ENCODE peak calls at places on chromosome 4, in five cellular contexts. M is AML-193, E is ascending aorta, P is lower leg skin, F is tibial artery. J is an unnamed sample.

GRCh38 chr4:119310826-119311225 is 11.1 kb downstream of the FABP2 start:
- DNase-seq in M (no peak), E (no peak), P (no peak), F (no peak), J (no peak)

GRCh38 chr4:119581480-119581879 is 47.1 kb downstream of the PDE5A start:
- DNase-seq in M (no peak), E (no peak), P (no peak), F (no peak), J (no peak)

GRCh38 chr4:73770917-73771316 is 30.5 kb downstream of the CXCL8 start:
- DNase-seq in M (no peak), E (no peak), P (no peak), F (no peak), J (no peak)

GRCh38 chr4:96315815-96316214 is 475.9 kb downstream of the PDHA2 start:
- DNase-seq in M (no peak), E (no peak), P (no peak), F (no peak), J (no peak)

GRCh38 chr4:61553562-61554125 is 353.5 kb downstream of the ADGRL3 start:
- DNase-seq in M (no peak), E (no peak), P (no peak), F (no peak), J (no peak)

GRCh38 chr4:148007789-148008188 is 275.9 kb downstream of the ARHGAP10 start:
- DNase-seq in M (no peak), E (no peak), P (no peak), F (no peak), J (no peak)

GRCh38 chr4:163180087-163180486 is 13.4 kb upstream of the NAF1 start:
- DNase-seq in M (no peak), E (no peak), P (no peak), F (no peak), J (no peak)

GRCh38 chr4:73541251-73541650 is 59.7 kb downstream of the AFM start:
- DNase-seq in M (no peak), E (no peak), P (no peak), F (no peak), J (no peak)

GRCh38 chr4:828641-829271 is 2.8 kb upstream of the CPLX1 start:
- DNase-seq in M (no peak), E (no peak), P (no peak), F (no peak), J (no peak)

J was measured in H54.